ENCODE peak calls at places on chromosomes 3 and 15, in four cellular contexts. J is lung, D is mammary epithelial cell, M is endothelial cell of umbilical vein. O is an unnamed sample.

GRCh38 chr15:20348900-20349773 is 192.5 kb downstream of the GOLGA6L6 start:
- DNase-seq in J (peak), D (no peak), M (no peak), O (no peak)

GRCh38 chr15:91537868-91538267 is 315.6 kb upstream of the SLCO3A1 start:
- DNase-seq in J (no peak), D (no peak), M (no peak), O (no peak)

GRCh38 chr3:148221303-148221702 is 476.4 kb upstream of the AGTR1 start:
- DNase-seq in J (no peak), D (no peak), M (no peak), O (no peak)

GRCh38 chr15:80706161-80706560 is 11.1 kb downstream of the ABHD17C start:
- DNase-seq in J (no peak), D (no peak), M (no peak), O (no peak)

GRCh38 chr3:183907911-183908331 is 23.2 kb upstream of the PARL start:
- DNase-seq in J (no peak), D (no peak), M (no peak), O (no peak)

GRCh38 chr15:45148076-45149059 is 18.6 kb downstream of the DUOX1 start:
- DNase-seq in J (no peak), D (peak), M (no peak), O (no peak)

GRCh38 chr3:45545476-45545875 is 49.1 kb upstream of the LIMD1 start:
- DNase-seq in J (no peak), D (no peak), M (no peak), O (peak)

GRCh38 chr15:40420793-40421192 is 15.2 kb downstream of the IVD start:
- DNase-seq in J (peak), D (peak), M (no peak), O (no peak)

GRCh38 chr3:12809001-12809400 is 12.5 kb downstream of the CAND2 start:
- DNase-seq in J (no peak), D (no peak), M (no peak), O (no peak)

GRCh38 chr3:121552379-121552778 is 6.6 kb upstream of the POLQ start:
- DNase-seq in J (no peak), D (no peak), M (no peak), O (no peak)

GRCh38 chr3:150737874-150738679 is 24.9 kb downstream of the SIAH2 start:
- DNase-seq in J (no peak), D (peak), M (no peak), O (no peak)

GRCh38 chr15:52284164-52284563 is 11.4 kb downstream of the MYO5C start:
- DNase-seq in J (no peak), D (peak), M (no peak), O (no peak)

GRCh38 chr15:61530769-61531168 is 301.7 kb upstream of the RORA start:
- DNase-seq in J (no peak), D (peak), M (peak), O (no peak)

GRCh38 chr15:70382009-70382749 is 284.5 kb upstream of the TLE3 start:
- DNase-seq in J (no peak), D (no peak), M (no peak), O (peak)

GRCh38 chr15:91954211-91954804 is 100.8 kb downstream of the SLCO3A1 start:
- DNase-seq in J (no peak), D (no peak), M (no peak), O (no peak)

GRCh38 chr3:183692436-183692835 is 5.2 kb upstream of the YEATS2 start:
- DNase-seq in J (no peak), D (no peak), M (no peak), O (no peak)

GRCh38 chr3:23580337-23580736 is 225.4 kb upstream of the UBE2E1 start:
- DNase-seq in J (no peak), D (peak), M (no peak), O (no peak)

GRCh38 chr3:49397470-49397869 is 14.3 kb downstream of the RHOA start:
- DNase-seq in J (no peak), D (no peak), M (peak), O (no peak)

GRCh38 chr15:45263854-45264253 is 11.8 kb downstream of the SLC28A2 start:
- DNase-seq in J (no peak), D (no peak), M (no peak), O (no peak)

GRCh38 chr3:98573231-98573728 is 20.1 kb downstream of the CPOX start:
- DNase-seq in J (no peak), D (peak), M (peak), O (no peak)

GRCh38 chr15:89611317-89611716 is 36.0 kb downstream of the TICRR start:
- DNase-seq in J (no peak), D (no peak), M (no peak), O (no peak)

GRCh38 chr15:83443076-83443847 is 3.9 kb upstream of the SH3GL3 start:
- DNase-seq in J (no peak), D (no peak), M (no peak), O (no peak)

GRCh38 chr3:28664123-28664522 is 315.5 kb upstream of the AZI2 start:
- DNase-seq in J (no peak), D (no peak), M (no peak), O (no peak)

GRCh38 chr15:50452927-50453326 is 28.7 kb downstream of the USP8 start:
- DNase-seq in J (no peak), D (no peak), M (no peak), O (no peak)

GRCh38 chr15:33201376-33202189 is 7.1 kb upstream of the FMN1 start:
- DNase-seq in J (peak), D (peak), M (peak), O (peak)

GRCh38 chr3:185744997-185745843 is 79.6 kb downstream of the IGF2BP2 start:
- DNase-seq in J (no peak), D (peak), M (peak), O (no peak)

GRCh38 chr3:126438186-126438585 is 37.5 kb downstream of the ZXDC start:
- DNase-seq in J (no peak), D (no peak), M (no peak), O (peak)

GRCh38 chr15:23854535-23855252 is 167.6 kb upstream of the NDN start:
- DNase-seq in J (no peak), D (no peak), M (no peak), O (no peak)

GRCh38 chr15:27845535-27846369 is 253.4 kb downstream of the OCA2 start:
- DNase-seq in J (no peak), D (no peak), M (no peak), O (peak)

GRCh38 chr3:126934149-126934548 is 48.8 kb upstream of the PLXNA1 start:
- DNase-seq in J (no peak), D (no peak), M (no peak), O (no peak)

GRCh38 chr3:109532257-109533216 is 195.2 kb upstream of the DPPA4 start:
- DNase-seq in J (peak), D (peak), M (no peak), O (no peak)

GRCh38 chr3:67637255-67637900 is 17.0 kb downstream of the SUCLG2 start:
- DNase-seq in J (no peak), D (no peak), M (no peak), O (no peak)

GRCh38 chr3:195334967-195335366 is 64.0 kb upstream of the XXYLT1 start:
- DNase-seq in J (no peak), D (no peak), M (no peak), O (no peak)

GRCh38 chr15:93152951-93153350 is 63.9 kb upstream of the RGMA start:
- DNase-seq in J (peak), D (no peak), M (no peak), O (peak)

GRCh38 chr15:43285609-43286037 is 18.9 kb upstream of the TGM5 start:
- DNase-seq in J (peak), D (peak), M (peak), O (peak)

GRCh38 chr3:29751647-29752263 is 470.9 kb downstream of the RBMS3 start:
- DNase-seq in J (no peak), D (no peak), M (no peak), O (no peak)

GRCh38 chr3:11482024-11482423 is 161.7 kb downstream of the VGLL4 start:
- DNase-seq in J (no peak), D (no peak), M (peak), O (peak)

GRCh38 chr3:50570508-50571279 is 1.4 kb downstream of the HEMK1 start:
- DNase-seq in J (no peak), D (no peak), M (no peak), O (no peak)
- H3K4me3 ChIP-seq in J (no peak), D (no peak), M (no peak), O (no peak)

GRCh38 chr3:48057521-48057920 is 41.3 kb upstream of the MAP4 start:
- DNase-seq in J (no peak), D (no peak), M (no peak), O (no peak)
- H3K27ac ChIP-seq in J (no peak), D (no peak), M (no peak), O (no peak)

GRCh38 chr3:124345845-124346244 is 353.9 kb upstream of the ROPN1 start:
- DNase-seq in J (no peak), D (no peak), M (no peak), O (no peak)

GRCh38 chr3:124347418-124347817 is 355.5 kb upstream of the ROPN1 start:
- DNase-seq in J (no peak), D (peak), M (no peak), O (no peak)

GRCh38 chr3:124352143-124352528 is 360.2 kb upstream of the ROPN1 start:
- DNase-seq in J (no peak), D (no peak), M (no peak), O (no peak)

GRCh38 chr3:124346487-124346886 is 354.6 kb upstream of the ROPN1 start:
- DNase-seq in J (no peak), D (no peak), M (no peak), O (no peak)

DNA sequence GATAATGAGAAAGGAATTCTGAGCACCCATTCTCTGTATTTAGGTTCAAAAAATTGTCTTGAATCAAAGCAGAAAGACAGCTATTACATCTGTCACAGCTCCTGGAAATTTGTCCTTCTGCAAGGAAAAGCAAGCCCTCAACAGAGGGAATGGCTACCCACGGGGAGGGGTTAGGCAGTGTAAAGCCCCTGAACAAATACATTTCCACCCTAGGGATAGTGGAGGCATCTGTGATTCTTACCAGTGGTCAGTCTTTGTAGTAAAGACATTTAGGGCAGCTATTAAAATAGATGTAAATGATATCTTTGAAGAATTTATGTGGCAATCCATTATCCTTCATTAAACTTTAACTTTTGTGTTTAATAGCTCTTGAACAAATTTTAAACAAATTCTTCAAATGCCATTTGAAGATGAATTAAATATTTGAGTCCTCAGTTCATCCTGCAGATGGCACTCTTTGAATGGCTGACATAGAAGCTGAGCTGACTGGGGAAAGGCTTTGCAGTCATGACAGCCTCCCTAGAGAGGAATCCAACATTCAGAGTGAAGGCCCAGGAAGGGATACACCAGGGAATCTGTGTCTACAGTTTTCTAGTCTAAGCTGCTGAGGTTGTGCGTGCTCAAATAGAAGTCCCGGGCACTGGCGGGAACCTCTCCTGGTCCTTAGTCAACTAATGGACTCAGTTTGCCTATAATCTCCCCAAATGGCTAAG is 359.7 kb upstream of the ROPN1 start:
- DNase-seq in J (peak), D (peak), M (peak), O (no peak)
- TF ChIP-seq CTCF in J (peak), D (peak), M (peak), O (peak)

GRCh38 chr3:43410575-43410974 is 124.2 kb downstream of the SNRK start:
- DNase-seq in J (no peak), D (no peak), M (no peak), O (no peak)

GRCh38 chr3:43411429-43411828 is 125.1 kb downstream of the SNRK start:
- DNase-seq in J (no peak), D (no peak), M (no peak), O (no peak)

GRCh38 chr3:43415088-43415487 is 128.7 kb downstream of the SNRK start:
- DNase-seq in J (no peak), D (no peak), M (no peak), O (no peak)

GRCh38 chr3:43417133-43417532 is 130.8 kb downstream of the SNRK start:
- DNase-seq in J (no peak), D (no peak), M (no peak), O (no peak)

GRCh38 chr3:43413676-43414368 is 127.5 kb downstream of the SNRK start:
- DNase-seq in J (no peak), D (no peak), M (peak), O (no peak)
- H3K4me3 ChIP-seq in J (no peak), D (no peak), M (no peak), O (no peak)

GRCh38 chr3:123083446-123084124 is 16.8 kb downstream of the PDIA5 start:
- DNase-seq in J (no peak), D (no peak), M (peak), O (no peak)

GRCh38 chr3:123082370-123083065 is 15.7 kb downstream of the PDIA5 start:
- DNase-seq in J (no peak), D (no peak), M (peak), O (no peak)

GRCh38 chr3:123080864-123081562 is 14.2 kb downstream of the PDIA5 start:
- DNase-seq in J (no peak), D (no peak), M (peak), O (no peak)

GRCh38 chr3:123084192-123084591 is 17.4 kb downstream of the PDIA5 start:
- DNase-seq in J (no peak), D (no peak), M (no peak), O (no peak)

DNA sequence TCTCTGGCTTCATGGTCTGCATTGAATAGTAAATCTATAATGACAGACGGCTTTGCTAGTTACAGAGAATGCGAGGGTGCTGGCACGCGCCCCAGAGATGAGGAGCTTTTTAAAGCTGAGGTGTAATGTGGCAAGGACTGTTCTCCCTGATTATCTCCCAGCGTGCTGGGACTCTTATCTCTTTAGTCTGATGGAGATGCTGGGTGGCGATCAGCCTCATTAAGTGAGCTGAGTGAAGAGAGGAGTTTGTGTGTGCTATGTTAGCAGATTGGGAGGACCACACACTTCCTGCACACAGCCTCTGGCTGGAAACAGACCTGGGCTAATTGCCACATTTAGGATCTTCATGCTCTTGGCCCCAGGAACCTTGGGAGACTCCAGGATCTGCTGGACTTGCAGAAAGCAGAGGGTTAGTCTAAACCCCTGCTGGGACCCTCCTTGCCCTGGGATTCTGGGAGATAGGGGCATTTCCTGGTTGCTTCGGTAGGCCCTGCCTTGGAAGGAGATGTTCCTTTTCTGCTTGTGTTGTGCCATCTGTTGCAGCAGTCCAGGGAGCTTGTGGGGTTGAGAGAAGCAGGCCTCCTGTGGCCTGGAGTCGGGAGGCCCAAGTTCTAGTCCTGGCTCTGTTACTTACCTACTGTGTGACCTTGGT is 15.0 kb downstream of the PDIA5 start:
- DNase-seq in J (no peak), D (no peak), M (peak), O (no peak)
- H3K27ac ChIP-seq in J (peak), D (no peak), M (peak), O (peak)

DNA sequence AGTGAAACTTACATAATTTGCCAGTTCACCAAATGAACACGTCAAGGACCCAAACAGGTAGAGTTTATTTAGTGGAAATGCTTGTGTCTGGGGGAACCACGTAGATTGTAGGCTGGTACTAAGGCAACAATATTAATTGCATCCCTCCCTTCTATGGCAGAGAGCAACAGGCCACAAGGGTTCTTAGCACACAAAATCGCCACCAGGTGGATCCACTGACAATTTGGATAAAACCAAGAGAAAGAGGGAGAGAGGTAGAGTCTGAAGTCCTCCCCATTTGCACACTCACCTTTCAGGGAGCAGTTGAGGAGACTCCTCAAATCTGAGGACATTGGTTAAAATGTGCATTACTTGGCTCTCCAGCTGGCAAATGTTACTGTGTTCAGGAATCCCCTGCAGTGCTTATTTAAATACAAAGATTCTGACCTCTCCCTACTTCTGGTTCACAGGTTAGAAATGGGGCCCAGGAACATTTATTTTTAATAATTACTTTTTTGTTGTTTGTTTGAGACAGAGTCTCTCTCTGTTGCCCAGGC is 181.0 kb upstream of the FEZF2 start:
- DNase-seq in J (no peak), D (no peak), M (no peak), O (no peak)
- TF ChIP-seq CTCF in J (no peak), D (peak), M (peak), O (no peak)

GRCh38 chr3:102200126-102200525 is 234.7 kb upstream of the ZPLD1 start:
- DNase-seq in J (no peak), D (peak), M (no peak), O (no peak)

GRCh38 chr3:102207173-102207572 is 227.6 kb upstream of the ZPLD1 start:
- DNase-seq in J (no peak), D (no peak), M (no peak), O (no peak)

GRCh38 chr3:102206506-102207145 is 228.2 kb upstream of the ZPLD1 start:
- DNase-seq in J (peak), D (peak), M (peak), O (peak)

GRCh38 chr3:102200560-102200959 is 234.3 kb upstream of the ZPLD1 start:
- DNase-seq in J (no peak), D (no peak), M (no peak), O (no peak)

GRCh38 chr3:102205647-102206046 is 229.2 kb upstream of the ZPLD1 start:
- DNase-seq in J (no peak), D (no peak), M (no peak), O (no peak)
- H3K4me3 ChIP-seq in J (no peak), D (no peak), M (no peak), O (no peak)

O was measured in right atrium auricular region.